ENCODE peak calls at places on chromosomes 11 and 22, in four cellular contexts. V is esophagus squamous epithelium, D is adrenal gland, X is tibial nerve. J is an unnamed sample.

GRCh38 chr22:25563757-25564319 is 637 bp upstream of the GRK3 start:
- DNase-seq in V (no peak), D (peak; percentile 45), X (no peak), J (no peak)

GRCh38 chr22:25419247-25420113 is 145.0 kb upstream of the GRK3 start:
- DNase-seq in V (no peak), D (peak; percentile 57), X (no peak), J (no peak)

GRCh38 chr22:33747576-33748180 is 172.6 kb downstream of the LARGE1 start:
- DNase-seq in V (no peak), D (peak; percentile 59), X (no peak), J (peak; percentile 88)

GRCh38 chr11:77604281-77604680 is 14.5 kb downstream of the AQP11 start:
- DNase-seq in V (no peak), D (no peak), X (no peak), J (no peak)

GRCh38 chr11:108766596-108767173 is 101.8 kb downstream of the DDX10 start:
- DNase-seq in V (no peak), D (no peak), X (no peak), J (no peak)

GRCh38 chr11:101618691-101619090 is 34.9 kb upstream of the TRPC6 start:
- DNase-seq in V (no peak), D (no peak), X (no peak), J (no peak)

GRCh38 chr22:41286639-41287091 is 678 bp upstream of the RANGAP1 start:
- DNase-seq in V (no peak), D (no peak), X (no peak), J (no peak)

GRCh38 chr11:66988238-66988637 is 13.1 kb downstream of the C11orf86 start:
- DNase-seq in V (no peak), D (no peak), X (no peak), J (no peak)

GRCh38 chr11:26930518-26931247 is 63.2 kb upstream of the FIBIN start:
- DNase-seq in V (no peak), D (no peak), X (no peak), J (no peak)

GRCh38 chr11:12086271-12087074 is 23.9 kb upstream of the MICAL2 start:
- DNase-seq in V (no peak), D (peak; percentile 39), X (no peak), J (no peak)

GRCh38 chr11:100472727-100473389 is 214.2 kb upstream of the ARHGAP42 start:
- DNase-seq in V (no peak), D (no peak), X (no peak), J (no peak)

DNA sequence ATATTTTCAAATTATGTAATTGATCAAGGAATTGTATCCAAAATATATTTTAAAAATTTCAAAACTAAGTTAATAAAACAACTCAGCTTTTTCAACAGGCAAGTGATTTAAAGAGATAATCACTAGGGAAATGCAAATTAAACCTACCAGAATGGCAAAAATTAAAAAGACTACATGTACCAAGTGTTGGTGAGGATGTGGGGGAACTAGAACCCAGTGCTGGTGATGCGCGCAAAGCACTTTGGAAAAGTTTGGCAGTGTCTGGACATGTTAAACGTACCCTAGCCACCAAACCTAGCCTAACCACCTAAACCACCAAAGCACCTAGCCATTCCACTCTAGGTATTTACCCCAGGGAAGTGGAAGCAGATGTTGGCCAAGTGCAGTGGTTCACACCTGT is 22.9 kb downstream of the PACSIN2 start:
- DNase-seq in V (no peak), D (no peak), X (no peak), J (no peak)
- H3K27ac ChIP-seq in V (peak overlapping the region; percentile 92), D (peak overlapping the region; percentile 87), X (no peak overlapping the region), J (no peak overlapping the region)

DNA sequence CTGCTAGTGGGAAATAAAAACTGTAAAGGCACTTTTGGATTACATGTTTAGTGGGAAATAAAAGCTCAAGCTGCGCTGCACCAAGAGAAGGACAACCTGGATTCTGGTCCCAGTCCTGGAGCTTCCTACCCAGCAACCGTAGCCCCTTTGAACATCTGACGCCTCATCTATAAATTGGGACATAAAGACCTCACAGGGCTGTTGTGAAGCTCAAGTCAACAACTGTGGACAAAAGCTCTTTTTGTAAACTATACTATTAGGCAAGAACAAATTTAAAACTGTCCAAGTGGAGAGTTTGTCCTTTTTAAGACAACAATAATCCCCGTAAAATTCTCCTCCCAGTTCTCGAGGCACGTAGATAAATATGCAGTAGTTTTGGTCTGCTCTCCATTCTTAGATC is 17.6 kb upstream of the PCF11 start:
- DNase-seq in V (no peak), D (no peak), X (no peak), J (no peak)
- H3K4me3 ChIP-seq in V (no peak overlapping the region), D (no peak overlapping the region), X (no peak overlapping the region), J (no peak overlapping the region)

DNA sequence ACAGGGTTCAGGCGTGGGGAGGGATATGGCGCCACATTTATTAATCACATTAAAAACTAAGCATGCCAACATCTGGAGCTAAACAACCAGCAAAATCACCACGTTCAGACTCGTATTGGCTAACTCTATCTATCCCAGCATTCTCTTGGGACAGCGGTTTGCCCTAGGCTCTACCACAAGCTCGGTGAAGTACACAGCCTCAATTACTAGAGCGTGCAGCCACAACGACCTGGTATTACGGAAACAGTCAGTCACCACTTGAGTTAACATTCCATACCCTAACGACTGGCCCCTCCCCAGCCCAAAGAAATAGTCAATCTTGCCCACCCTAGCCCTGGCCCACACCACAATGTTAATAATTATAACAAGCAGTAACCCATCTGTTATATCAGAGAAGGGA is 32.1 kb downstream of the APOL5 start:
- DNase-seq in V (no peak), D (no peak), X (no peak), J (no peak)
- H3K27ac ChIP-seq in V (no peak overlapping the region), D (no peak overlapping the region), X (no peak overlapping the region), J (no peak overlapping the region)

DNA sequence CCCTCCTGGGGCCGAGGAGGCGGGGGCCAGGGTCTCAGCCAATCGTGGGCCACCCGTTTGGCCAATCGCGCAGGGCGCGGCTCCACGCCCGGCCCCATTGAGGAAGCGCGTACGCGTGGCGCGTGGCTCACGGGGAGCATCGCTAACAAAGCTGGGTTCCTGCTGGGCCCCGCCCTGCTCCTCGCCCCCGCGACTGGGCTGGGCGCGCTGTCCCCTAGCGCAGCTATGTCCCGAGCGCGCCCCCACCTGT is 614 bp upstream of the ASCL2 start:
- DNase-seq in V (no peak), D (no peak), X (no peak), J (peak; percentile 27)
- H3K4me3 ChIP-seq in V (peak overlapping the region; percentile 4), D (no peak overlapping the region), X (no peak overlapping the region), J (no peak overlapping the region)

DNA sequence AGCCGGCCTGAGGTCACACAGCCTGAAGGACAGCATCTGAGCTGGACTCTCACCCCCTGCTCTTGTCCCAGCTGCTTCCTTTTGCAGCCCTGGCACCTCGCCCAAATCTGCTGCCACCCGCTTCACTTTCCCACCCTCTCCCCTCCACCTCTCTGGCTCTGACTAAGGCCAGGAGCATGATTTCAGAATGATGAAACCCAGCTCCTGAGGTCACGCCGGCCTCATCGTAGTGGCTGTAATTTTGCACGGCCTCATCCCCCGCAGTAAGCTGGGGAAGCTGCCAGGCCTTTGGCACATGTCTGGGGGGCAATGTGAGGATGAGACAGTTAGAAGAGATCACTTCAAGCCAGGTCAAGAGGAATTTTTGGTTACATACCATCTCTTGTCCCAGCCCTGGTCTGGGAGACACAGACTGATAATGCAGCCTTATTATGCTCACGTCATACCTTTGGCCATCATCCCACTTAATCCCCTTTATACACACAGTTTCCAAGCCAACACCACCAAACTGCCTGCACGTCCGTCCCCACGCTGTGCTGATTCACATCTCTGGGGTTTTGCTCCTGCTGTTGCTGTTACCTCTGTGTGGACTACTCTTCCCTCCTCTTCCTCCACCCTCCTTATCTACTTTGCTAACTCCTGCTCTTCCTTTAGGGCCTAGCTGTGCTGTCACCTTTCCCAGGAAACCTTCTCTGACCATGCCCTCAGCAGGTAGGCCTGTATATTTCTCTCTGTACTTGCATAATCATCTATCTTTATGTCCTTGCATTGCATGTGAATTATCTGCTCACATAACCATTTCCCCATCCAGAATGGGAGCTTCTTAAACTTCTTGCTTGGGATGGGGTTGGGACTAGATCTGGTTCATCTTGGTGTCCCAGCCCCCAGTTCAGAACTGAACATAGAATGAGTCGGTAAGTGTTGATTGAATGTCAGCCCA is 58.0 kb downstream of the CHRDL2 start:
- DNase-seq in V (no peak), D (peak; percentile 88), X (no peak), J (no peak)
- H3K27ac ChIP-seq in V (peak overlapping the region; percentile 77), D (no peak overlapping the region), X (no peak overlapping the region), J (no peak overlapping the region)

GRCh38 chr11:82823635-82824614 is 76.3 kb downstream of the PRCP start:
- DNase-seq in V (no peak), D (no peak), X (no peak), J (peak; percentile 75)

GRCh38 chr11:82831364-82831763 is 68.9 kb downstream of the PRCP start:
- DNase-seq in V (no peak), D (no peak), X (no peak), J (peak; percentile 65)

GRCh38 chr11:82829101-82829500 is 71.1 kb downstream of the PRCP start:
- DNase-seq in V (no peak), D (no peak), X (no peak), J (no peak)

GRCh38 chr11:82828472-82828871 is 71.8 kb downstream of the PRCP start:
- DNase-seq in V (no peak), D (no peak), X (no peak), J (no peak)

GRCh38 chr11:82826526-82826925 is 73.7 kb downstream of the PRCP start:
- DNase-seq in V (no peak), D (no peak), X (no peak), J (no peak)
- H3K4me3 ChIP-seq in V (no peak overlapping the region), D (no peak overlapping the region), X (no peak overlapping the region), J (no peak overlapping the region)

GRCh38 chr22:24063986-24064385 is 52.9 kb downstream of the CABIN1 start:
- DNase-seq in V (no peak), D (no peak), X (no peak), J (no peak)
- H3K27ac ChIP-seq in V (no peak overlapping the region), D (no peak overlapping the region), X (no peak overlapping the region), J (no peak overlapping the region)

DNA sequence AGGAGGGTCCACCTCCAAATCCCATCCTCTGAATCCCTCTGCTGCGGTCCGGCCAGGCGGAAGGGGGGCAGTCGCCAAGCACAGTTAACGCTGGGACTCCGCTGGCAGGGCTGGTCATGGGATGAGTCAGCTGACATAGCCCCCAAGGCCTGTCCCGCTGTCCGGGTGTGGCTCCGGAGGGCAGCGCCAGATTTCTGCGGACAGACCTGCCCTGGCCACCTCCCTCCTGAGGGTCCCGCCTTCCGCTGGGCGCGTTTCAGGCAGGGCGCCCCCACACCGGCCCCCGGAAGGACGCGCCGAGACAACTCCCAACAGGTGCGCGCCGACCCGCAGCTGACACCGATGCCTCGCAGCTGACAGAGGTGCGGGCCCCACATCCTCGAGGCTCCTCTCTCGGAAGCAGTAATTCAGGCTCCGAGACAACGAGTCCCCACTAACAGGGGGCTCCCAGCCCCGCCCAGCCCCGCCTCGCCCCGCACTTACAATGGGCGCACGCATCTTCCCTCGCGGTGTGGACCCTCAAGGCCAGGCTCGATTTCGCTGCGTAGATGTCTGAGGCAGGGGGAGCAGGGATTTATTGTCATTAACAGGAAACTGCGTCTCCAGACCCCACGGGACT is 607 bp downstream of the PLAAT3 start:
- DNase-seq in V (no peak), D (peak; percentile 67), X (peak; percentile 40), J (peak; percentile 25)
- H3K4me3 ChIP-seq in V (peak overlapping the region; percentile 31), D (peak overlapping the region; percentile 83), X (peak overlapping the region; percentile 87), J (peak overlapping the region; percentile 59)